ENCODE peak calls at places on chromosomes 12 and 14, in six cellular contexts. One of them, this sample, is unnamed.

GRCh38 chr12:46342562-46343033 is 30.0 kb downstream of the SLC38A2 start:
- DNase-seq in uterus: no peak
- DNase-seq in heart left ventricle: peak; percentile 14
- DNase-seq in adrenal gland: peak; percentile 35
- DNase-seq in spleen: no peak
- DNase-seq in tibial nerve: no peak
- DNase-seq in this sample: no peak

GRCh38 chr14:68473794-68474193 is 319.1 kb downstream of the ZFP36L1 start:
- DNase-seq in adrenal gland: no peak
- DNase-seq in heart left ventricle: no peak
- DNase-seq in spleen: no peak
- DNase-seq in tibial nerve: no peak
- DNase-seq in uterus: no peak
- DNase-seq in this sample: no peak

GRCh38 chr12:47753021-47754001 is 5.4 kb downstream of the RAPGEF3 start:
- DNase-seq in spleen: peak; percentile 88
- DNase-seq in tibial nerve: no peak
- DNase-seq in adrenal gland: peak; percentile 40
- DNase-seq in heart left ventricle: peak; percentile 84
- DNase-seq in uterus: no peak
- DNase-seq in this sample: peak; percentile 64

GRCh38 chr12:48817957-48818830 is at the start of gene CACNB3:
- DNase-seq in uterus: peak; percentile 77
- DNase-seq in adrenal gland: peak; percentile 58
- DNase-seq in tibial nerve: peak; percentile 67
- DNase-seq in spleen: peak; percentile 93
- DNase-seq in heart left ventricle: peak; percentile 76
- DNase-seq in this sample: peak; percentile 68

GRCh38 chr12:71439613-71440392 is at the start of gene LGR5:
- DNase-seq in spleen: peak; percentile 73
- DNase-seq in adrenal gland: peak; percentile 26
- DNase-seq in uterus: no peak
- DNase-seq in heart left ventricle: no peak
- DNase-seq in tibial nerve: no peak
- DNase-seq in this sample: peak; percentile 41

GRCh38 chr14:35213869-35214387 is 78.3 kb upstream of the PSMA6 start:
- DNase-seq in tibial nerve: no peak
- DNase-seq in heart left ventricle: no peak
- DNase-seq in uterus: no peak
- DNase-seq in spleen: no peak
- DNase-seq in adrenal gland: no peak
- DNase-seq in this sample: no peak

GRCh38 chr12:114853003-114853529 is 169.1 kb upstream of the TBX3 start:
- DNase-seq in heart left ventricle: no peak
- DNase-seq in tibial nerve: no peak
- DNase-seq in adrenal gland: no peak
- DNase-seq in spleen: no peak
- DNase-seq in uterus: no peak
- DNase-seq in this sample: no peak

GRCh38 chr14:100778078-100778927 is 47.6 kb upstream of the MEG3 start:
- DNase-seq in uterus: peak; percentile 3
- DNase-seq in heart left ventricle: no peak
- DNase-seq in spleen: peak; percentile 51
- DNase-seq in tibial nerve: no peak
- DNase-seq in adrenal gland: no peak
- DNase-seq in this sample: no peak

GRCh38 chr12:49059385-49060232 is 985 bp downstream of the KMT2D start:
- DNase-seq in tibial nerve: no peak
- DNase-seq in spleen: peak; percentile 88
- DNase-seq in uterus: no peak
- DNase-seq in heart left ventricle: no peak
- DNase-seq in adrenal gland: peak; percentile 27
- DNase-seq in this sample: no peak

GRCh38 chr12:113151655-113152054 is 2.1 kb downstream of the CFAP73 start:
- DNase-seq in uterus: no peak
- DNase-seq in adrenal gland: no peak
- DNase-seq in heart left ventricle: no peak
- DNase-seq in spleen: no peak
- DNase-seq in tibial nerve: no peak
- DNase-seq in this sample: no peak

GRCh38 chr12:10771132-10771733 is 31.2 kb downstream of the TAS2R7 start:
- DNase-seq in spleen: no peak
- DNase-seq in heart left ventricle: no peak
- DNase-seq in uterus: no peak
- DNase-seq in adrenal gland: no peak
- DNase-seq in tibial nerve: no peak
- DNase-seq in this sample: no peak

GRCh38 chr12:131604146-131604844 is 106.6 kb upstream of the SFSWAP start:
- DNase-seq in heart left ventricle: no peak
- DNase-seq in adrenal gland: no peak
- DNase-seq in spleen: peak; percentile 82
- DNase-seq in uterus: no peak
- DNase-seq in tibial nerve: no peak
- DNase-seq in this sample: no peak

GRCh38 chr12:131604859-131605258 is 106.0 kb upstream of the SFSWAP start:
- DNase-seq in heart left ventricle: no peak
- DNase-seq in uterus: no peak
- DNase-seq in tibial nerve: no peak
- DNase-seq in adrenal gland: no peak
- DNase-seq in spleen: peak; percentile 31
- DNase-seq in this sample: no peak

GRCh38 chr12:131605304-131605829 is 105.5 kb upstream of the SFSWAP start:
- DNase-seq in adrenal gland: no peak
- DNase-seq in spleen: peak; percentile 11
- DNase-seq in tibial nerve: no peak
- DNase-seq in heart left ventricle: no peak
- DNase-seq in uterus: no peak
- DNase-seq in this sample: no peak

GRCh38 chr12:131607658-131608447 is 103.0 kb upstream of the SFSWAP start:
- DNase-seq in tibial nerve: no peak
- DNase-seq in heart left ventricle: no peak
- DNase-seq in uterus: no peak
- DNase-seq in spleen: peak; percentile 64
- DNase-seq in adrenal gland: no peak
- DNase-seq in this sample: no peak

DNA sequence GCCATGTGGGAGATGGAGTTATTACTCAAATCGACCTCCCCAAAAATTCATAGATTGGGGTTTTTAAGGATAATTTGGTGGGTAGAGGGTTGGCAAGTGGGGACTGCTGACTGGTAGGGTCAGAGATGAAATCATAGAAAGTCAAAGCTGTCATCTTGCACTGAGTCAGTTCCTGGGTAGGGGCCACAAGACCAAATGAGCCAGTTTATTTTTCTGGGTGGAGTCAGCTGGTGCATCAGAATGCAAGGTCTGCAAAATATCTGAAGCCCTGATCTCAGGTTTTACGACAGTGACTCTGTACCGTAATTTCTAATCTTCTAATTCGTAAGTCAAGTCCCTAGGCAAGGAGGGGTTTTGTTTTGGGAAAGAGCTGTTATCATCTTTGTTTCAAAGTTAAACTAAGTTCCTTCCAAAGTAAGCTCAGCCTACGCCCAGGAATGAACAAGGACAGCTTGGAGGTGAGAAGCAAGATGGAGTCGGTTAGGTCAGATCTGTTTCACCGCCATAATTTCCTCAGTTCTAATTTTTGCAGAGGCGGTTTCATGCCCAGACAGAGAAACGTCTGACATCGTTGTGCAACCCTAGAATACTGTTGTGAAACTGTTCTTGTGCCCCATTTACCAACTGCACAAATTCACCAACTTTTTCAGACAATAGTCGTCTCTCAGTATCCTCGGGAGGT is 104.5 kb upstream of the SFSWAP start:
- DNase-seq in spleen: no peak
- DNase-seq in tibial nerve: no peak
- DNase-seq in adrenal gland: no peak
- DNase-seq in heart left ventricle: no peak
- DNase-seq in uterus: no peak
- DNase-seq in this sample: no peak
- TF ChIP-seq POLR2A in spleen: no peak
- TF ChIP-seq POLR2A in tibial nerve: no peak
- TF ChIP-seq POLR2A in adrenal gland: no peak
- TF ChIP-seq POLR2A in heart left ventricle: no peak
- TF ChIP-seq POLR2A in uterus: no peak
- TF ChIP-seq POLR2A in this sample: no peak

DNA sequence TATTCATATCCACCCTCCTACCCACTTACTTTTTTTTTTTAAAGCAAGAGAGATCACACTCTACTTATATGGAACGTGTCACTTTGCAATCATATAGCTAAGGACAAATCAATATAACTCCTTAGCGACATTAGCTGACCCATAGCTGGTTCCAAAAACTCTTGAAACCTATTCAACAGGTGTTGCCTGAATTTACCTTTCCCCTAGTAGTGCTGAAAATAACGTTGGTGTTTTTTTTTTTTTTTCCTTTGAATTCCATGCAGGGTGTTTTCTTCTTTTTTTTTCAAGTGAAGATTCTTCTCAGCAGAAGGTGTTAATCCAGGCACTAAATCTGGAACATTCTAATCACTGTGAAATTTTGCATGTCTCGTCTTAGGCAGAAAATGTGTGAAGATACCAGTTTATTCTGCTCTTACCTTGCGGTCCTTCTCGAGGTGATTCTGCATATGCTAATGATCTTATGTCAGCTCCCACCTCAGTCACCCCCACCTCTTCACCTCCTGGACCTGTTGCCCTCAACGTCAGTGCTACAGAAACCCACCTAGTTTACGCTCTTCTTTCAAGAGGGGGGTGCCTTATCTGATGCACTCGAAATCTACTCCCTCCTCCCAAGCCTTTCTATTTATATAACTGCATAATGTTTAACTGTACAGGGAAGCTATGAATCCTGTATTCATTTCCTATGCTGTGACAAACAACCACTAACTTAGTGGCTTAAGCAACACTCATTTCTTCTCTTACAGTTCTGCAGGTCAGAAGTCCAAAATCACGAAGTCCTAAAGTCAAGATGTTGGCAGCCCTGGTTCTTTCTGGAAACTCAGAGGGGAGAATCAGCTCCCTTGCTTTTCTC is 7.2 kb upstream of the VPS37B start:
- DNase-seq in tibial nerve: no peak
- DNase-seq in uterus: no peak
- DNase-seq in adrenal gland: no peak
- DNase-seq in spleen: no peak
- DNase-seq in heart left ventricle: no peak
- DNase-seq in this sample: no peak
- TF ChIP-seq CTCF in tibial nerve: no peak
- TF ChIP-seq CTCF in uterus: no peak
- TF ChIP-seq CTCF in adrenal gland: no peak
- TF ChIP-seq CTCF in spleen: no peak
- TF ChIP-seq CTCF in heart left ventricle: no peak
- TF ChIP-seq CTCF in this sample: no peak

GRCh38 chr14:72892879-72893635 is 844 bp downstream of the DPF3 start:
- DNase-seq in adrenal gland: peak; percentile 21
- DNase-seq in heart left ventricle: peak; percentile 24
- DNase-seq in spleen: peak; percentile 83
- DNase-seq in uterus: peak; percentile 16
- DNase-seq in tibial nerve: no peak
- DNase-seq in this sample: no peak

GRCh38 chr14:72892103-72892878 is 1.6 kb downstream of the DPF3 start:
- DNase-seq in adrenal gland: peak; percentile 23
- DNase-seq in uterus: no peak
- DNase-seq in spleen: no peak
- DNase-seq in heart left ventricle: peak; percentile 13
- DNase-seq in tibial nerve: no peak
- DNase-seq in this sample: no peak

GRCh38 chr14:72894323-72894622 is 372 bp upstream of the DPF3 start:
- DNase-seq in spleen: no peak
- DNase-seq in heart left ventricle: no peak
- DNase-seq in tibial nerve: no peak
- DNase-seq in adrenal gland: no peak
- DNase-seq in uterus: no peak
- DNase-seq in this sample: no peak

GRCh38 chr14:72893636-72894322 is at the start of gene DPF3:
- DNase-seq in tibial nerve: peak; percentile 95
- DNase-seq in spleen: peak; percentile 96
- DNase-seq in uterus: peak; percentile 91
- DNase-seq in heart left ventricle: peak; percentile 96
- DNase-seq in adrenal gland: peak; percentile 98
- DNase-seq in this sample: peak; percentile 99

DNA sequence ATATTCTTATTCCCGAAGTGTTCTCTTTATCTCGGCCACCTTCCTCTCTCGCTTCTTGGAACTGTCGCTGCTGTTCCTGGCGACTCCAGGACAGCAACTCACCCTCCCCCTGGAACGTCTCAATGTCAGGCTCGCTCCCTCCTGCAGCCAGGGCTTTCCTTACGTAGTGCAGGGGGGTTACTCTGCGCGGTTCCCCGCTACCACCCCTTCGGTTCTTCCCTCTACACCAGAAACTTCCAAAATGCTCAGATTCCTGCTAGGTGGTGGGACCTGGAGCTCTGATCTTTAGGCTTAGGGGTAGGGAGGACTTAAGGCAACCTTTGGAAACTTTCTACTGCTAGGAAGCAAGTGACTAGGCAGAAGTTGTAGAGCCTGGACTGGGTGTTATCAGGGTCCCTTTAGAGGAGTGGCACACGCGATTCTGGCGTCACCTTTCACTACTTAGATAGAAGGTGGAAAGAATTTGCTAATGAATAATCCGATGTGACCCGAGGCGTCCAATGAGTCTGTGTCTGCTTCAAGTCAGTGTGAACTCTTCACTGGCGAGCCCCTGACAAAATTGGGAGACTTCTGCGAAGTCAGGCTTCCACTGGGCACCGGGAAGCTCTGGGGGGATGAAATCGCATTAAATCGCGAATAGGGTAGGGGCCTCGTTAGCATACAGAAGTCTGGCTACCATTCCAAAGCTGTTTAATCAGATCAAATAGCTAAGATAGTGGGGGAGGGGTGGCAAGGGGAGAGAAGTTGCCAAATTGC is 900 bp upstream of the DPF3 start:
- DNase-seq in spleen: no peak
- DNase-seq in heart left ventricle: peak; percentile 27
- DNase-seq in adrenal gland: peak; percentile 50
- DNase-seq in tibial nerve: no peak
- DNase-seq in uterus: no peak
- DNase-seq in this sample: no peak
- H3K4me3 ChIP-seq in spleen: peak overlapping the region; percentile 92
- H3K4me3 ChIP-seq in heart left ventricle: peak overlapping the region; percentile 87
- H3K4me3 ChIP-seq in adrenal gland: no peak overlapping the region
- H3K4me3 ChIP-seq in tibial nerve: peak overlapping the region; percentile 56
- H3K4me3 ChIP-seq in uterus: peak overlapping the region; percentile 54
- H3K4me3 ChIP-seq in this sample: peak overlapping the region; percentile 26

DNA sequence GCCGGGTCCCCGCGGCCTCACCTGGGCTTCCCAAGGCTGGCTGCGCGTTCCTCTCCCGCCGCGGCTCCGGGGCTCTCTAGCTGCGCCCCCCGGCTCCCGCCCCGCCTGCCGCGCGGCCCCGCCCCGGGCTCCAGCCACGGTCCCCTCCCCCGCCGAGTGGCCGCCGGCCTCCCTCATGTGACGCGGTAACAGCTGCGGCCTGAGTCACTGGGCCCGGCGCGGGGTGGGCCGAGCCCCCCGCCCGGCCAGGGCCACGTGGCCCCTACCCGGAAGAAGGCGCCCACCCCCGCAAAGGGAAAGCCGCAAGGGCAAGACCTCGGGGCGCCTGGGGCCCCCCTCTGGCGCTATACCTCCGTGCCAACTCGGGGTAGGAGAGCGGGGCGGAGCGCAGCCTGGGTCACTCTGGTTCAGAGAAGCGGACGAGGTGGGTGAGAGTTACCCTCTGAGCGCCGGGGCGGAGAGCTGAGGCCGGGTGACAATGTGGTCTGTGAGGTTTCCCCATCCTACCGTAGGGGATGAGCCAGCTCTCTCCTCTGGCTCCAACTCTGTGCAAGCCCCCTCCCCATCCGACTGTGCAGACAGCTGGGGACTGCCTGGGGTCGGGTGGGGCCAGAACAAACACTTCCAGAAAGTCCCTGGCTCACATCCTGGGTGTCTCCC is at the start of gene CD63:
- DNase-seq in spleen: peak; percentile 96
- DNase-seq in uterus: peak; percentile 93
- DNase-seq in heart left ventricle: peak; percentile 94
- DNase-seq in tibial nerve: peak; percentile 90
- DNase-seq in adrenal gland: peak; percentile 94
- DNase-seq in this sample: peak; percentile 98
- TF ChIP-seq POLR2A in spleen: peak; percentile 37
- TF ChIP-seq POLR2A in uterus: peak; percentile 93
- TF ChIP-seq POLR2A in heart left ventricle: peak; percentile 86
- TF ChIP-seq POLR2A in tibial nerve: peak; percentile 90
- TF ChIP-seq POLR2A in adrenal gland: peak; percentile 80
- TF ChIP-seq POLR2A in this sample: peak; percentile 84

This sample was measured in lower leg skin.